ENCODE peak calls at places on chromosome 7, in ten cellular contexts. One of them, this sample, is unnamed.

GRCh38 chr7:15891151-15891842 is 204.8 kb upstream of the MEOX2 start:
- DNase-seq in ovary: no peak
- DNase-seq in hepatocyte: no peak
- DNase-seq in upper lobe of right lung: no peak
- DNase-seq in tibial artery: no peak
- DNase-seq in body of pancreas: no peak
- DNase-seq in colonic mucosa: no peak
- DNase-seq in heart right ventricle: no peak
- DNase-seq in pancreas: no peak
- DNase-seq in psoas muscle: no peak
- DNase-seq in this sample: no peak

GRCh38 chr7:2886900-2887299 is 42.8 kb upstream of the GNA12 start:
- DNase-seq in ovary: peak; percentile 70
- DNase-seq in hepatocyte: peak; percentile 84
- DNase-seq in upper lobe of right lung: no peak
- DNase-seq in tibial artery: no peak
- DNase-seq in body of pancreas: peak; percentile 72
- DNase-seq in colonic mucosa: peak; percentile 67
- DNase-seq in heart right ventricle: peak; percentile 45
- DNase-seq in pancreas: peak; percentile 49
- DNase-seq in psoas muscle: no peak
- DNase-seq in this sample: peak; percentile 77

GRCh38 chr7:150869467-150869866 is 17.1 kb downstream of the AOC1 start:
- DNase-seq in ovary: no peak
- DNase-seq in hepatocyte: no peak
- DNase-seq in upper lobe of right lung: no peak
- DNase-seq in tibial artery: no peak
- DNase-seq in body of pancreas: no peak
- DNase-seq in colonic mucosa: no peak
- DNase-seq in heart right ventricle: no peak
- DNase-seq in pancreas: no peak
- DNase-seq in psoas muscle: no peak
- DNase-seq in this sample: no peak

GRCh38 chr7:25405736-25406135 is 177.4 kb upstream of the NPVF start:
- DNase-seq in ovary: no peak
- DNase-seq in hepatocyte: peak; percentile 43
- DNase-seq in upper lobe of right lung: no peak
- DNase-seq in tibial artery: no peak
- DNase-seq in body of pancreas: peak; percentile 11
- DNase-seq in colonic mucosa: no peak
- DNase-seq in heart right ventricle: no peak
- DNase-seq in pancreas: no peak
- DNase-seq in psoas muscle: no peak
- DNase-seq in this sample: no peak

GRCh38 chr7:150383710-150384397 is 4.7 kb downstream of the ZNF775 start:
- DNase-seq in ovary: no peak
- DNase-seq in hepatocyte: peak; percentile 79
- DNase-seq in upper lobe of right lung: peak; percentile 58
- DNase-seq in tibial artery: peak; percentile 54
- DNase-seq in body of pancreas: peak; percentile 68
- DNase-seq in colonic mucosa: peak; percentile 90
- DNase-seq in heart right ventricle: no peak
- DNase-seq in pancreas: peak; percentile 64
- DNase-seq in psoas muscle: no peak
- DNase-seq in this sample: peak; percentile 83

GRCh38 chr7:103660455-103661371 is 214.7 kb upstream of the SLC26A5 start:
- DNase-seq in ovary: no peak
- DNase-seq in hepatocyte: peak; percentile 71
- DNase-seq in upper lobe of right lung: no peak
- DNase-seq in tibial artery: no peak
- DNase-seq in body of pancreas: peak; percentile 21
- DNase-seq in colonic mucosa: no peak
- DNase-seq in heart right ventricle: no peak
- DNase-seq in pancreas: no peak
- DNase-seq in psoas muscle: no peak
- DNase-seq in this sample: peak; percentile 77

GRCh38 chr7:42414961-42415505 is 178.0 kb upstream of the GLI3 start:
- DNase-seq in ovary: no peak
- DNase-seq in hepatocyte: no peak
- DNase-seq in upper lobe of right lung: no peak
- DNase-seq in tibial artery: no peak
- DNase-seq in body of pancreas: no peak
- DNase-seq in colonic mucosa: no peak
- DNase-seq in heart right ventricle: no peak
- DNase-seq in pancreas: no peak
- DNase-seq in psoas muscle: no peak
- DNase-seq in this sample: no peak

GRCh38 chr7:28102778-28103177 is 77.8 kb downstream of the JAZF1 start:
- DNase-seq in ovary: peak; percentile 55
- DNase-seq in hepatocyte: peak; percentile 29
- DNase-seq in upper lobe of right lung: no peak
- DNase-seq in tibial artery: no peak
- DNase-seq in body of pancreas: peak; percentile 41
- DNase-seq in colonic mucosa: no peak
- DNase-seq in heart right ventricle: no peak
- DNase-seq in pancreas: no peak
- DNase-seq in psoas muscle: peak; percentile 57
- DNase-seq in this sample: no peak

GRCh38 chr7:31938650-31939049 is 131.6 kb downstream of the PDE1C start:
- DNase-seq in ovary: no peak
- DNase-seq in hepatocyte: no peak
- DNase-seq in upper lobe of right lung: no peak
- DNase-seq in tibial artery: no peak
- DNase-seq in body of pancreas: no peak
- DNase-seq in colonic mucosa: no peak
- DNase-seq in heart right ventricle: no peak
- DNase-seq in pancreas: no peak
- DNase-seq in psoas muscle: no peak
- DNase-seq in this sample: no peak

GRCh38 chr7:23018747-23019146 is 4.8 kb upstream of the HYCC1 start:
- DNase-seq in ovary: no peak
- DNase-seq in hepatocyte: no peak
- DNase-seq in upper lobe of right lung: no peak
- DNase-seq in tibial artery: no peak
- DNase-seq in body of pancreas: no peak
- DNase-seq in colonic mucosa: no peak
- DNase-seq in heart right ventricle: no peak
- DNase-seq in pancreas: no peak
- DNase-seq in psoas muscle: no peak
- DNase-seq in this sample: no peak

GRCh38 chr7:42495251-42495650 is 258.2 kb upstream of the GLI3 start:
- DNase-seq in ovary: no peak
- DNase-seq in hepatocyte: no peak
- DNase-seq in upper lobe of right lung: no peak
- DNase-seq in tibial artery: no peak
- DNase-seq in body of pancreas: no peak
- DNase-seq in colonic mucosa: no peak
- DNase-seq in heart right ventricle: no peak
- DNase-seq in pancreas: no peak
- DNase-seq in psoas muscle: no peak
- DNase-seq in this sample: no peak

GRCh38 chr7:44194562-44195145 is 5.4 kb upstream of the GCK start:
- DNase-seq in ovary: no peak
- DNase-seq in hepatocyte: no peak
- DNase-seq in upper lobe of right lung: peak; percentile 36
- DNase-seq in tibial artery: no peak
- DNase-seq in body of pancreas: no peak
- DNase-seq in colonic mucosa: no peak
- DNase-seq in heart right ventricle: no peak
- DNase-seq in pancreas: no peak
- DNase-seq in psoas muscle: no peak
- DNase-seq in this sample: no peak

GRCh38 chr7:136923111-136923510 is 54.7 kb downstream of the CHRM2 start:
- DNase-seq in ovary: no peak
- DNase-seq in hepatocyte: no peak
- DNase-seq in upper lobe of right lung: no peak
- DNase-seq in tibial artery: no peak
- DNase-seq in body of pancreas: no peak
- DNase-seq in colonic mucosa: no peak
- DNase-seq in heart right ventricle: no peak
- DNase-seq in pancreas: no peak
- DNase-seq in psoas muscle: no peak
- DNase-seq in this sample: no peak

GRCh38 chr7:55251911-55252310 is 113.2 kb upstream of the LANCL2 start:
- DNase-seq in ovary: no peak
- DNase-seq in hepatocyte: no peak
- DNase-seq in upper lobe of right lung: no peak
- DNase-seq in tibial artery: no peak
- DNase-seq in body of pancreas: no peak
- DNase-seq in colonic mucosa: no peak
- DNase-seq in heart right ventricle: no peak
- DNase-seq in pancreas: no peak
- DNase-seq in psoas muscle: no peak
- DNase-seq in this sample: no peak

GRCh38 chr7:157459966-157460365 is 123.2 kb downstream of the DNAJB6 start:
- DNase-seq in ovary: no peak
- DNase-seq in hepatocyte: no peak
- DNase-seq in upper lobe of right lung: no peak
- DNase-seq in tibial artery: no peak
- DNase-seq in body of pancreas: no peak
- DNase-seq in colonic mucosa: no peak
- DNase-seq in heart right ventricle: no peak
- DNase-seq in pancreas: no peak
- DNase-seq in psoas muscle: no peak
- DNase-seq in this sample: no peak

GRCh38 chr7:116984917-116985316 is 31.6 kb downstream of the ST7 start:
- DNase-seq in ovary: no peak
- DNase-seq in hepatocyte: peak; percentile 11
- DNase-seq in upper lobe of right lung: no peak
- DNase-seq in tibial artery: no peak
- DNase-seq in body of pancreas: no peak
- DNase-seq in colonic mucosa: no peak
- DNase-seq in heart right ventricle: no peak
- DNase-seq in pancreas: no peak
- DNase-seq in psoas muscle: no peak
- DNase-seq in this sample: no peak

GRCh38 chr7:50119815-50120637 is 27.0 kb upstream of the ZPBP start:
- DNase-seq in ovary: no peak
- DNase-seq in hepatocyte: peak; percentile 8
- DNase-seq in upper lobe of right lung: no peak
- DNase-seq in tibial artery: no peak
- DNase-seq in body of pancreas: no peak
- DNase-seq in colonic mucosa: no peak
- DNase-seq in heart right ventricle: no peak
- DNase-seq in pancreas: no peak
- DNase-seq in psoas muscle: no peak
- DNase-seq in this sample: no peak
- TF ChIP-seq CTCF in ovary: no peak
- TF ChIP-seq CTCF in hepatocyte: no peak
- TF ChIP-seq CTCF in upper lobe of right lung: no peak
- TF ChIP-seq CTCF in tibial artery: no peak
- TF ChIP-seq CTCF in body of pancreas: no peak
- TF ChIP-seq CTCF in colonic mucosa: no peak
- TF ChIP-seq CTCF in heart right ventricle: no peak
- TF ChIP-seq CTCF in pancreas: no peak
- TF ChIP-seq CTCF in psoas muscle: no peak
- TF ChIP-seq CTCF in this sample: peak; percentile 24

DNA sequence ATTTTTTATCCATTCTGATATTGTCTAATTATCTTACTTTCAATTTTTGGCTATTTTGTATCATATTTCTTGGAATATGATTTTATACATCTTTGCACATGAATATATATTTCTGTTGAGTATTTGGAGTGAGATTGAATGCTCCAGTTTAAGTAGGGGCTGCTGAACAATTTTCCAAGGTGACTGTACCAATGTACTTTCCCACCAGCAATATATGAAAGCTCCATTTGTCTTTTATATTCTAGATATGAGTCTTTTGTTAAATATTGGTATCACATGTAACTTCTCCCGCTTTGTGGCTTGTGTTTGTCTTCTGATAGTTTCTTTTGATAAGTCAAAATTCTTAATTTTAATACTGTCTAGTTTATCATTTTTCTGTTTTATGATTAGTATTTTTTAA is 144.6 kb upstream of the MDFIC start:
- DNase-seq in ovary: no peak
- DNase-seq in hepatocyte: no peak
- DNase-seq in upper lobe of right lung: no peak
- DNase-seq in tibial artery: no peak
- DNase-seq in body of pancreas: no peak
- DNase-seq in colonic mucosa: no peak
- DNase-seq in heart right ventricle: no peak
- DNase-seq in pancreas: no peak
- DNase-seq in psoas muscle: no peak
- DNase-seq in this sample: no peak
- H3K4me1 ChIP-seq in ovary: no peaks in the 10 kb centered on the region
- H3K4me1 ChIP-seq in hepatocyte: no peaks in the 10 kb centered on the region
- H3K4me1 ChIP-seq in upper lobe of right lung: no peaks in the 10 kb centered on the region
- H3K4me1 ChIP-seq in tibial artery: no peaks in the 10 kb centered on the region
- H3K4me1 ChIP-seq in body of pancreas: no peaks in the 10 kb centered on the region
- H3K4me1 ChIP-seq in colonic mucosa: no peaks in the 10 kb centered on the region
- H3K4me1 ChIP-seq in heart right ventricle: no peaks in the 10 kb centered on the region
- H3K4me1 ChIP-seq in pancreas: no peaks in the 10 kb centered on the region
- H3K4me1 ChIP-seq in psoas muscle: no peaks in the 10 kb centered on the region
- H3K4me1 ChIP-seq in this sample: no peaks in the 10 kb centered on the region

DNA sequence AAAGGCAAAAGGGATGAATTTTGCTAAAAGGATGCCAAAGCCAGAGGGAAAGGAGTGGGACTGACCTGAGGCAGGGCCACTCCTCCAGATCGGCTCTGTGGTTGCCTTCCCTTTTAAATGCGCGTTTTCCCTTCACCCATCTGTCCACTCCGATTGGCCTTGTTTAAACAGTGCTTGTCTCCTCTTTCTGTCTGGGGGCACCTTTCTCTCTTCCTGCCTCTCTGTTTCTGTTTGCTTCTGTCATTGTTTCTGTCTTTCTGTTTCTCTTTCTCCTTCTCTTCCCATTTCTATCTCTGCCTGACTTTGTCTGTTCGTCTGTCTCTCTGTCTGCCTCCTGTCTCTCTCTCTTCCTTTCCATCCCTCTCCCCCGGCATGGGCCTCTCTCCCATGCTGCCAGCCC is 29.6 kb upstream of the HSPB1 start:
- DNase-seq in ovary: no peak
- DNase-seq in hepatocyte: no peak
- DNase-seq in upper lobe of right lung: no peak
- DNase-seq in tibial artery: no peak
- DNase-seq in body of pancreas: no peak
- DNase-seq in colonic mucosa: no peak
- DNase-seq in heart right ventricle: no peak
- DNase-seq in pancreas: no peak
- DNase-seq in psoas muscle: no peak
- DNase-seq in this sample: no peak
- H3K4me3 ChIP-seq in ovary: no peak overlapping the region
- H3K4me3 ChIP-seq in hepatocyte: no peak overlapping the region
- H3K4me3 ChIP-seq in upper lobe of right lung: no peak overlapping the region
- H3K4me3 ChIP-seq in tibial artery: no peak overlapping the region
- H3K4me3 ChIP-seq in body of pancreas: no peak overlapping the region
- H3K4me3 ChIP-seq in colonic mucosa: no peak overlapping the region
- H3K4me3 ChIP-seq in heart right ventricle: no peak overlapping the region
- H3K4me3 ChIP-seq in pancreas: no peak overlapping the region
- H3K4me3 ChIP-seq in psoas muscle: no peak overlapping the region
- H3K4me3 ChIP-seq in this sample: no peak overlapping the region

DNA sequence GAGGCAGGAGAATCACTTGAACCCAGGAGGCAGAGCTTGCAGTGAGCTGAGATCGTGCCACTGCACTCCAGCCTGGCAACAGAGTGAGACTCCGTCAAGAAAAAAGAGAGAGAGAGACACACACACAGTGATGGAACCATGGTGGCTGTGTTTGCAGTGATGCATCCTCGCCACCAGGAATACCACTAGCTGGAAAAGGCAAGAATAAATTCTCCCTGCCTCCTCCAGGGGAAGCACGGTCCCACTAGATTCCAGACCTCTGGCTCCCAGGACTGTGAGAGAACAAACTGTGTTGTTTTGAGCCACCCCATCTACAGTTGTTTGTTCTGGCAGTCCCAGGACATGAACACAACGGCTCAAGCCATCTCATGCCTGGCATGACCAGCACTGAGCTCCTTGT is 320.3 kb upstream of the FOXK1 start:
- DNase-seq in ovary: no peak
- DNase-seq in hepatocyte: no peak
- DNase-seq in upper lobe of right lung: no peak
- DNase-seq in tibial artery: no peak
- DNase-seq in body of pancreas: no peak
- DNase-seq in colonic mucosa: no peak
- DNase-seq in heart right ventricle: no peak
- DNase-seq in pancreas: no peak
- DNase-seq in psoas muscle: no peak
- DNase-seq in this sample: no peak
- TF ChIP-seq CTCF in ovary: no peak
- TF ChIP-seq CTCF in hepatocyte: no peak
- TF ChIP-seq CTCF in upper lobe of right lung: no peak
- TF ChIP-seq CTCF in tibial artery: no peak
- TF ChIP-seq CTCF in body of pancreas: no peak
- TF ChIP-seq CTCF in colonic mucosa: no peak
- TF ChIP-seq CTCF in heart right ventricle: no peak
- TF ChIP-seq CTCF in pancreas: no peak
- TF ChIP-seq CTCF in psoas muscle: no peak
- TF ChIP-seq CTCF in this sample: no peak